ENCODE peak calls at places on chromosomes 6 and 20, in eight cellular contexts. One of them, this sample, is unnamed.

GRCh38 chr6:16949696-16950095 is 152.2 kb upstream of the STMND1 start:
- DNase-seq in GM12865: no peak
- DNase-seq in psoas muscle: no peak
- DNase-seq in CD8-positive, alpha-beta memory T cell: no peak
- DNase-seq in fibroblast of lung: peak
- DNase-seq in bronchial epithelial cell: no peak
- DNase-seq in astrocyte of the spinal cord: peak
- DNase-seq in cardiac fibroblast: no peak
- DNase-seq in this sample: no peak

GRCh38 chr6:12315292-12316081 is 25.3 kb downstream of the EDN1 start:
- DNase-seq in cardiac fibroblast: no peak
- DNase-seq in bronchial epithelial cell: no peak
- DNase-seq in astrocyte of the spinal cord: no peak
- DNase-seq in GM12865: no peak
- DNase-seq in psoas muscle: no peak
- DNase-seq in fibroblast of lung: no peak
- DNase-seq in CD8-positive, alpha-beta memory T cell: no peak
- DNase-seq in this sample: no peak

GRCh38 chr6:6712979-6713514 is 124.5 kb downstream of the LY86 start:
- DNase-seq in CD8-positive, alpha-beta memory T cell: no peak
- DNase-seq in GM12865: peak
- DNase-seq in fibroblast of lung: peak
- DNase-seq in psoas muscle: no peak
- DNase-seq in astrocyte of the spinal cord: peak
- DNase-seq in cardiac fibroblast: no peak
- DNase-seq in bronchial epithelial cell: peak
- DNase-seq in this sample: peak

GRCh38 chr6:47308674-47309325 is 905 bp downstream of the TNFRSF21 start:
- DNase-seq in psoas muscle: peak
- DNase-seq in fibroblast of lung: peak
- DNase-seq in cardiac fibroblast: peak
- DNase-seq in GM12865: no peak
- DNase-seq in bronchial epithelial cell: no peak
- DNase-seq in astrocyte of the spinal cord: peak
- DNase-seq in CD8-positive, alpha-beta memory T cell: no peak
- DNase-seq in this sample: no peak

GRCh38 chr6:146543211-146543939 is at the start of gene RAB32:
- DNase-seq in CD8-positive, alpha-beta memory T cell: no peak
- DNase-seq in bronchial epithelial cell: peak
- DNase-seq in cardiac fibroblast: peak
- DNase-seq in fibroblast of lung: peak
- DNase-seq in astrocyte of the spinal cord: peak
- DNase-seq in psoas muscle: peak
- DNase-seq in GM12865: peak
- DNase-seq in this sample: no peak

GRCh38 chr20:4740774-4741431 is 19.2 kb downstream of the PRND start:
- DNase-seq in bronchial epithelial cell: peak
- DNase-seq in CD8-positive, alpha-beta memory T cell: peak
- DNase-seq in fibroblast of lung: peak
- DNase-seq in GM12865: peak
- DNase-seq in cardiac fibroblast: peak
- DNase-seq in astrocyte of the spinal cord: peak
- DNase-seq in psoas muscle: peak
- DNase-seq in this sample: peak

GRCh38 chr6:71197267-71197666 is 91.3 kb upstream of the OGFRL1 start:
- DNase-seq in astrocyte of the spinal cord: peak
- DNase-seq in fibroblast of lung: peak
- DNase-seq in GM12865: no peak
- DNase-seq in CD8-positive, alpha-beta memory T cell: no peak
- DNase-seq in bronchial epithelial cell: peak
- DNase-seq in psoas muscle: no peak
- DNase-seq in cardiac fibroblast: peak
- DNase-seq in this sample: no peak

GRCh38 chr6:27419363-27419762 is 30.8 kb downstream of the ZNF391 start:
- DNase-seq in bronchial epithelial cell: no peak
- DNase-seq in cardiac fibroblast: no peak
- DNase-seq in CD8-positive, alpha-beta memory T cell: no peak
- DNase-seq in GM12865: no peak
- DNase-seq in psoas muscle: no peak
- DNase-seq in fibroblast of lung: no peak
- DNase-seq in astrocyte of the spinal cord: no peak
- DNase-seq in this sample: no peak

GRCh38 chr20:24318569-24319352 is 150.7 kb upstream of the SYNDIG1 start:
- DNase-seq in fibroblast of lung: no peak
- DNase-seq in cardiac fibroblast: no peak
- DNase-seq in CD8-positive, alpha-beta memory T cell: no peak
- DNase-seq in astrocyte of the spinal cord: no peak
- DNase-seq in bronchial epithelial cell: no peak
- DNase-seq in psoas muscle: no peak
- DNase-seq in GM12865: no peak
- DNase-seq in this sample: no peak

GRCh38 chr20:16692442-16692841 is 37.4 kb upstream of the SNRPB2 start:
- DNase-seq in GM12865: no peak
- DNase-seq in fibroblast of lung: no peak
- DNase-seq in CD8-positive, alpha-beta memory T cell: no peak
- DNase-seq in astrocyte of the spinal cord: no peak
- DNase-seq in cardiac fibroblast: no peak
- DNase-seq in psoas muscle: no peak
- DNase-seq in bronchial epithelial cell: peak
- DNase-seq in this sample: no peak

GRCh38 chr6:35018746-35019145 is 122.4 kb downstream of the TCP11 start:
- DNase-seq in fibroblast of lung: no peak
- DNase-seq in astrocyte of the spinal cord: no peak
- DNase-seq in bronchial epithelial cell: no peak
- DNase-seq in cardiac fibroblast: no peak
- DNase-seq in CD8-positive, alpha-beta memory T cell: no peak
- DNase-seq in psoas muscle: no peak
- DNase-seq in GM12865: no peak
- DNase-seq in this sample: no peak

GRCh38 chr6:106731144-106731842 is 101.9 kb downstream of the QRSL1 start:
- DNase-seq in psoas muscle: no peak
- DNase-seq in astrocyte of the spinal cord: no peak
- DNase-seq in cardiac fibroblast: no peak
- DNase-seq in GM12865: no peak
- DNase-seq in CD8-positive, alpha-beta memory T cell: no peak
- DNase-seq in bronchial epithelial cell: no peak
- DNase-seq in fibroblast of lung: no peak
- DNase-seq in this sample: no peak

GRCh38 chr6:57207141-57207540 is 15.0 kb downstream of the RAB23 start:
- DNase-seq in fibroblast of lung: peak
- DNase-seq in cardiac fibroblast: peak
- DNase-seq in astrocyte of the spinal cord: peak
- DNase-seq in CD8-positive, alpha-beta memory T cell: no peak
- DNase-seq in psoas muscle: no peak
- DNase-seq in bronchial epithelial cell: peak
- DNase-seq in GM12865: no peak
- DNase-seq in this sample: no peak

DNA sequence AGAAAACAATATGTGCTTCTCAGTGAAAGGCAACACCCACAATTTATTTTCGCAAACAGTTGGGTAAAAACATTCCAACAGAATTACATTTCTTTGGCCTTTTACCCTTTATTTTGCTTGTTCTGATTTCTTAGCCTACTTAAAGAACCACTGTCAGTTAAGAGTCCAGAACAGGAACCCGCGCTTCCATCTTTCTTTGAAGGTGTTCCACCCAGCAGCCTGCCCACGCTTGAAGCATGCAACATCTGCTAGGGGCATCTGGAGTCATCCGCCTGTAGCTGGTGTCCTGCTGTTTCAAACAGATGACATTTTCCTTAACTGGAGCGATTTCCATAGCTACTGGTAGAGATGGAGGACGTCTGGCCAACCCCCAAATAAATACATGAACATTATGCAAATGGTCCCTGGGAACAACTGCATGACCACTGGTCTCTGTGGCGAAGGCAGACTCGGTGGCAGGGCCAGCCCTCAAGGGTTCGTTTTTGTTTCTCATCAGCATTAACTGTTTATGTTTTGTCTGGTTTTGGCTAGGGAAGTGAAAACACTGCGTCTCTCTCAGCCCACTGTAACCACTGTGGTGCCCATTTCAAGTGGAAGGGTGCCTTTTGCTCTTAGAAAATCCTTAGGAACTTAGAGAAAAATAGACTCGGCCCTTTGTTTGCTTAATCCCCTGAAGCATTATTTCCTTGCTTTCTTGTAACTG is 51.6 kb downstream of the LAMA4 start:
- DNase-seq in psoas muscle: no peak
- DNase-seq in CD8-positive, alpha-beta memory T cell: no peak
- DNase-seq in astrocyte of the spinal cord: peak
- DNase-seq in cardiac fibroblast: peak
- DNase-seq in bronchial epithelial cell: no peak
- DNase-seq in GM12865: peak
- DNase-seq in fibroblast of lung: peak
- DNase-seq in this sample: no peak
- H3K4me3 ChIP-seq in psoas muscle: no peak
- H3K4me3 ChIP-seq in CD8-positive, alpha-beta memory T cell: no peak
- H3K4me3 ChIP-seq in astrocyte of the spinal cord: no peak
- H3K4me3 ChIP-seq in cardiac fibroblast: no peak
- H3K4me3 ChIP-seq in bronchial epithelial cell: no peak
- H3K4me3 ChIP-seq in GM12865: no peak
- H3K4me3 ChIP-seq in fibroblast of lung: no peak
- H3K4me3 ChIP-seq in this sample: no peak

GRCh38 chr6:24778121-24778520 is 3.4 kb downstream of the GMNN start:
- DNase-seq in psoas muscle: no peak
- DNase-seq in bronchial epithelial cell: no peak
- DNase-seq in CD8-positive, alpha-beta memory T cell: no peak
- DNase-seq in GM12865: no peak
- DNase-seq in astrocyte of the spinal cord: no peak
- DNase-seq in cardiac fibroblast: no peak
- DNase-seq in fibroblast of lung: no peak
- DNase-seq in this sample: no peak

GRCh38 chr6:24780206-24780605 is 5.5 kb downstream of the GMNN start:
- DNase-seq in fibroblast of lung: peak
- DNase-seq in cardiac fibroblast: peak
- DNase-seq in astrocyte of the spinal cord: no peak
- DNase-seq in psoas muscle: no peak
- DNase-seq in GM12865: no peak
- DNase-seq in bronchial epithelial cell: no peak
- DNase-seq in CD8-positive, alpha-beta memory T cell: no peak
- DNase-seq in this sample: no peak

GRCh38 chr6:24777227-24777626 is 2.5 kb downstream of the GMNN start:
- DNase-seq in bronchial epithelial cell: no peak
- DNase-seq in psoas muscle: no peak
- DNase-seq in cardiac fibroblast: no peak
- DNase-seq in GM12865: no peak
- DNase-seq in fibroblast of lung: no peak
- DNase-seq in CD8-positive, alpha-beta memory T cell: no peak
- DNase-seq in astrocyte of the spinal cord: no peak
- DNase-seq in this sample: no peak

GRCh38 chr6:24778878-24779277 is 4.1 kb downstream of the GMNN start:
- DNase-seq in CD8-positive, alpha-beta memory T cell: no peak
- DNase-seq in fibroblast of lung: no peak
- DNase-seq in psoas muscle: no peak
- DNase-seq in astrocyte of the spinal cord: no peak
- DNase-seq in cardiac fibroblast: no peak
- DNase-seq in bronchial epithelial cell: no peak
- DNase-seq in GM12865: no peak
- DNase-seq in this sample: no peak

GRCh38 chr6:24779416-24779815 is 4.7 kb downstream of the GMNN start:
- DNase-seq in psoas muscle: no peak
- DNase-seq in cardiac fibroblast: no peak
- DNase-seq in astrocyte of the spinal cord: no peak
- DNase-seq in fibroblast of lung: no peak
- DNase-seq in CD8-positive, alpha-beta memory T cell: no peak
- DNase-seq in bronchial epithelial cell: no peak
- DNase-seq in GM12865: peak
- DNase-seq in this sample: no peak
- H3K4me3 ChIP-seq in psoas muscle: no peak
- H3K4me3 ChIP-seq in cardiac fibroblast: no peak
- H3K4me3 ChIP-seq in astrocyte of the spinal cord: no peak
- H3K4me3 ChIP-seq in fibroblast of lung: no peak
- H3K4me3 ChIP-seq in CD8-positive, alpha-beta memory T cell: no peak
- H3K4me3 ChIP-seq in bronchial epithelial cell: no peak
- H3K4me3 ChIP-seq in GM12865: no peak
- H3K4me3 ChIP-seq in this sample: no peak

GRCh38 chr6:136866872-136867416 is 44.6 kb downstream of the PEX7 start:
- DNase-seq in CD8-positive, alpha-beta memory T cell: no peak
- DNase-seq in astrocyte of the spinal cord: no peak
- DNase-seq in cardiac fibroblast: peak
- DNase-seq in bronchial epithelial cell: no peak
- DNase-seq in GM12865: no peak
- DNase-seq in fibroblast of lung: peak
- DNase-seq in psoas muscle: no peak
- DNase-seq in this sample: no peak
- H3K4me3 ChIP-seq in CD8-positive, alpha-beta memory T cell: no peak
- H3K4me3 ChIP-seq in astrocyte of the spinal cord: no peak
- H3K4me3 ChIP-seq in cardiac fibroblast: no peak
- H3K4me3 ChIP-seq in bronchial epithelial cell: no peak
- H3K4me3 ChIP-seq in GM12865: no peak
- H3K4me3 ChIP-seq in fibroblast of lung: no peak
- H3K4me3 ChIP-seq in psoas muscle: no peak
- H3K4me3 ChIP-seq in this sample: no peak

GRCh38 chr6:129660346-129660676 is 49.7 kb downstream of the ARHGAP18 start:
- DNase-seq in CD8-positive, alpha-beta memory T cell: no peak
- DNase-seq in psoas muscle: no peak
- DNase-seq in astrocyte of the spinal cord: no peak
- DNase-seq in GM12865: no peak
- DNase-seq in bronchial epithelial cell: no peak
- DNase-seq in cardiac fibroblast: no peak
- DNase-seq in fibroblast of lung: no peak
- DNase-seq in this sample: no peak

GRCh38 chr6:129657433-129657832 is 52.5 kb downstream of the ARHGAP18 start:
- DNase-seq in CD8-positive, alpha-beta memory T cell: no peak
- DNase-seq in cardiac fibroblast: no peak
- DNase-seq in fibroblast of lung: no peak
- DNase-seq in GM12865: no peak
- DNase-seq in psoas muscle: no peak
- DNase-seq in astrocyte of the spinal cord: no peak
- DNase-seq in bronchial epithelial cell: no peak
- DNase-seq in this sample: no peak

GRCh38 chr6:129661478-129662405 is 48.2 kb downstream of the ARHGAP18 start:
- DNase-seq in psoas muscle: no peak
- DNase-seq in astrocyte of the spinal cord: no peak
- DNase-seq in bronchial epithelial cell: no peak
- DNase-seq in CD8-positive, alpha-beta memory T cell: no peak
- DNase-seq in cardiac fibroblast: no peak
- DNase-seq in GM12865: peak
- DNase-seq in fibroblast of lung: no peak
- DNase-seq in this sample: no peak

GRCh38 chr6:129659167-129659566 is 50.8 kb downstream of the ARHGAP18 start:
- DNase-seq in astrocyte of the spinal cord: no peak
- DNase-seq in GM12865: no peak
- DNase-seq in cardiac fibroblast: no peak
- DNase-seq in bronchial epithelial cell: no peak
- DNase-seq in fibroblast of lung: no peak
- DNase-seq in CD8-positive, alpha-beta memory T cell: no peak
- DNase-seq in psoas muscle: no peak
- DNase-seq in this sample: no peak

GRCh38 chr6:129659590-129660345 is 50.2 kb downstream of the ARHGAP18 start:
- DNase-seq in GM12865: no peak
- DNase-seq in CD8-positive, alpha-beta memory T cell: no peak
- DNase-seq in astrocyte of the spinal cord: no peak
- DNase-seq in fibroblast of lung: no peak
- DNase-seq in bronchial epithelial cell: no peak
- DNase-seq in psoas muscle: no peak
- DNase-seq in cardiac fibroblast: peak
- DNase-seq in this sample: no peak
- H3K4me3 ChIP-seq in GM12865: no peak
- H3K4me3 ChIP-seq in CD8-positive, alpha-beta memory T cell: no peak
- H3K4me3 ChIP-seq in astrocyte of the spinal cord: no peak
- H3K4me3 ChIP-seq in fibroblast of lung: no peak
- H3K4me3 ChIP-seq in bronchial epithelial cell: no peak
- H3K4me3 ChIP-seq in psoas muscle: peak
- H3K4me3 ChIP-seq in cardiac fibroblast: peak
- H3K4me3 ChIP-seq in this sample: no peak